ENCODE peak calls at places on chromosomes 4 and X, in six cellular contexts. S is AG04449, U is HepG2, F is BE2C, K is H7, H is tibial nerve. D is an unnamed sample.

GRCh38 chrX:85698921-85699320 is 319.5 kb upstream of the POF1B start:
- DNase-seq in S (no peak), U (no peak), F (no peak), K (no peak), H (no peak), D (no peak)

GRCh38 chr4:70831293-70831692 is 8.4 kb downstream of the GRSF1 start:
- DNase-seq in S (no peak), U (no peak), F (no peak), K (no peak), H (no peak), D (no peak)

GRCh38 chr4:68175562-68176155 is 46.0 kb upstream of the TMPRSS11F start:
- DNase-seq in S (peak; percentile 3), U (peak; percentile 44), F (peak; percentile 52), K (peak; percentile 35), H (no peak), D (peak; percentile 20)

GRCh38 chr4:87120411-87121162 is 99.8 kb downstream of the KLHL8 start:
- DNase-seq in S (no peak), U (peak; percentile 47), F (no peak), K (no peak), H (peak; percentile 47), D (peak; percentile 67)

GRCh38 chr4:182144621-182145359 is 98.4 kb upstream of the TENM3 start:
- DNase-seq in S (no peak), U (no peak), F (peak; percentile 57), K (peak; percentile 72), H (no peak), D (no peak)

GRCh38 chrX:101977091-101977490 is 45.3 kb upstream of the ZMAT1 start:
- DNase-seq in S (no peak), U (no peak), F (no peak), K (no peak), H (no peak), D (no peak)

GRCh38 chr4:30903493-30903892 is 183.3 kb downstream of the PCDH7 start:
- DNase-seq in S (no peak), U (no peak), F (no peak), K (no peak), H (no peak), D (no peak)

GRCh38 chrX:38985375-38985774 is 184.1 kb downstream of the MID1IP1 start:
- DNase-seq in S (no peak), U (no peak), F (no peak), K (peak; percentile 62), H (no peak), D (no peak)

GRCh38 chr4:76588268-76588667 is 153.2 kb downstream of the SHROOM3 start:
- DNase-seq in S (no peak), U (no peak), F (no peak), K (peak; percentile 47), H (no peak), D (no peak)

GRCh38 chrX:77949840-77950239 is 19.6 kb downstream of the PGAM4 start:
- DNase-seq in S (no peak), U (no peak), F (no peak), K (no peak), H (no peak), D (no peak)

GRCh38 chrX:137352101-137352660 is 213.7 kb upstream of the ZIC3 start:
- DNase-seq in S (no peak), U (no peak), F (no peak), K (peak; percentile 15), H (no peak), D (no peak)

GRCh38 chrX:63656871-63657580 is 128.0 kb downstream of the ARHGEF9 start:
- DNase-seq in S (peak; percentile 59), U (no peak), F (no peak), K (no peak), H (no peak), D (peak; percentile 32)

GRCh38 chrX:108053218-108053617 is 8.4 kb downstream of the VSIG1 start:
- DNase-seq in S (no peak), U (no peak), F (no peak), K (no peak), H (no peak), D (no peak)

GRCh38 chr4:40183615-40184411 is 13.0 kb upstream of the RHOH start:
- DNase-seq in S (no peak), U (no peak), F (no peak), K (no peak), H (no peak), D (no peak)

GRCh38 chr4:147779449-147779848 is 47.6 kb downstream of the ARHGAP10 start:
- DNase-seq in S (no peak), U (no peak), F (no peak), K (no peak), H (no peak), D (no peak)

GRCh38 chr4:76594152-76594551 is 159.1 kb downstream of the SHROOM3 start:
- DNase-seq in S (no peak), U (no peak), F (no peak), K (no peak), H (no peak), D (no peak)

GRCh38 chrX:52923781-52924241 is 26.7 kb downstream of the FAM156B start:
- DNase-seq in S (no peak), U (no peak), F (no peak), K (no peak), H (no peak), D (no peak)

GRCh38 chrX:83535417-83536244 is 27.5 kb downstream of the POU3F4 start:
- DNase-seq in S (no peak), U (no peak), F (no peak), K (no peak), H (no peak), D (no peak)

GRCh38 chr4:83771113-83771705 is 235.3 kb downstream of the GPAT3 start:
- DNase-seq in S (peak; percentile 24), U (peak; percentile 21), F (peak; percentile 66), K (peak; percentile 30), H (no peak), D (peak; percentile 15)

GRCh38 chr4:105988671-105989070 is 93.4 kb downstream of the NPNT start:
- DNase-seq in S (no peak), U (no peak), F (no peak), K (no peak), H (no peak), D (no peak)

GRCh38 chr4:81314897-81315470 is 100.0 kb upstream of the PRKG2 start:
- DNase-seq in S (no peak), U (no peak), F (no peak), K (no peak), H (no peak), D (peak; percentile 37)

GRCh38 chr4:12534684-12535083 is 949.5 kb downstream of the RAB28 start:
- DNase-seq in S (no peak), U (no peak), F (no peak), K (no peak), H (no peak), D (no peak)

GRCh38 chr4:12538162-12538561 is 946.0 kb downstream of the RAB28 start:
- DNase-seq in S (no peak), U (no peak), F (no peak), K (no peak), H (no peak), D (no peak)
- H3K4me3 ChIP-seq in S (no peak overlapping the region), U (no peak overlapping the region), F (no peak overlapping the region), K (no peak overlapping the region), H (no peak overlapping the region), D (no peak overlapping the region)

DNA sequence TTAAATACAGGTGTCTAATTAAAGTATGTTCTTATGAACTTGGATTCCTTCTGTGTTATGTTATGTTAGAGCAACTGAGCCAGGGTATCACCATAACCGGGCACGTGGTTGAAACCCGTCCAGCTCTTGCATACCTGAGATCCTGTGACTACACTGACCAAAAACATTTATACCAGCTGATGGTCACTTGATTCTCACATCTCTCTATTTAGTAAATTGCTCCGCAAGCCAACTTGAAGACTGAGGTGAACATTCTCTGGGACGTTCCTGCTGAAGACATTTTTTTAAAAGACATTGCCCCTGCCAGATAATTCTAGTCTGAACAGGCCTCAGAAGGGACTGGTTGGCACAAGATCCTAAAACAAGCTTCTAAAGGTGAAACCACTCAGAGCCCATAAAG is 550.0 kb upstream of the DIPK2B start:
- DNase-seq in S (no peak), U (no peak), F (no peak), K (no peak), H (no peak), D (no peak)
- H3K4me3 ChIP-seq in S (no peak overlapping the region), U (no peak overlapping the region), F (no peak overlapping the region), K (no peak overlapping the region), H (no peak overlapping the region), D (no peak overlapping the region)

GRCh38 chrX:19683358-19683757 is 168.1 kb upstream of the MAP3K15 start:
- DNase-seq in S (no peak), U (no peak), F (no peak), K (no peak), H (no peak), D (no peak)
- H3K4me3 ChIP-seq in S (no peak overlapping the region), U (no peak overlapping the region), F (no peak overlapping the region), K (no peak overlapping the region), H (no peak overlapping the region), D (no peak overlapping the region)

DNA sequence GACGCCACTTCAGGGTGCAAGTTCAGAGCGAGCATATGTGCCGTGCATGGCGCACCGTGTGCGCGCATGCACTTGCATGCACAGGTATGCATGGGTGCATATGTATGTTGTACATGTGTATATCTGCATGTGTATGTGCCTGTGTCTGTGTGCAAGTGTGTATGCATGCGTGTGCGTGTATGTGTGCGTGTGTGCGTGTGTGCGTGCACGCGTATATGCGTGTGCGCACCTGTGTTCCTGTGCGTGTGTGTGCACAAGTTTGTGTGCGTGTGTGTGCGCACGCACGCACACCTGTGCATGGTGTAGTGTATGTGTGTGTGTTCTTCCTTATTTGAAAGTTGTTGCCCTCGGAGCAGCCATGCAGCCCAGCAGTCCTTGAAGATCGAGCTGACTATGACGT is 76.8 kb downstream of the GPR143 start:
- DNase-seq in S (no peak), U (no peak), F (no peak), K (no peak), H (no peak), D (no peak)
- H3K4me3 ChIP-seq in S (no peak overlapping the region), U (no peak overlapping the region), F (no peak overlapping the region), K (no peak overlapping the region), H (no peak overlapping the region), D (no peak overlapping the region)

DNA sequence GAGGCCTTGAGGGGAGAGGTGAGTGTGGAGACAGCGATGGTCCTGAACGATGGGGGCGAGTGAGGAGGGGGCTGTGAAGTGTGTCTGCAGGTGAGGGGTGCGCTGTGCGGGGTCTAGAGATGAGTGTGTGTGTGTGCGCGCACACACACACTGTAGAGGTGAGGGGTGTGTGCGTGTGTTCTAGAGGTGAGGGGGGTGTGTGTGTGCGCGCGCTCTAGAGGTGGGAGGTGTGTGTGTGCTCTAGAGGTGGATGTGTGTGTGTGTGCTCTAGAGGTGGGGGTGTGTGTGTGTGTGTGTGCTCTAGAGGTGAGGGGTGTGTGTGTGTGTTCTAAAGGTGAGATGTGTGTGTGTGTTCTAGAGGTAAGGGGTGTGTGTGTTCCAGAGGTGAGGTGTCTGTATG is 574 bp downstream of the BST1 start:
- DNase-seq in S (no peak), U (no peak), F (no peak), K (no peak), H (no peak), D (no peak)
- H3K4me3 ChIP-seq in S (peak overlapping the region; percentile 62), U (no peak overlapping the region), F (peak overlapping the region; percentile 60), K (no peak overlapping the region), H (peak overlapping the region; percentile 64), D (peak overlapping the region; percentile 62)

GRCh38 chrX:33204889-33205288 is 6.5 kb downstream of the DMD start:
- DNase-seq in S (no peak), U (no peak), F (no peak), K (no peak), H (no peak), D (no peak)
- H3K4me3 ChIP-seq in S (no peak overlapping the region), U (no peak overlapping the region), F (no peak overlapping the region), K (no peak overlapping the region), H (peak overlapping the region; percentile 21), D (no peak overlapping the region)

D was measured in AG04450.